ENCODE peak calls at places on chromosomes 5 and 9, in seven cellular contexts. Z is epithelial cell of esophagus, V is NB4, N is SK-N-SH, F is neuronal stem cell, O is small intestine, P is AG04450. Y is an unnamed sample.

GRCh38 chr5:172973931-172974330 is 9.6 kb upstream of the ATP6V0E1 start:
- DNase-seq in P (no peak), V (no peak), Z (no peak), N (no peak), O (no peak), F (no peak), Y (no peak)

GRCh38 chr9:110769667-110770066 is 101.1 kb downstream of the MUSK start:
- DNase-seq in N (no peak), F (no peak), P (no peak), V (no peak), Z (no peak), O (no peak), Y (no peak)

GRCh38 chr5:16756692-16757091 is 139.9 kb upstream of the RETREG1 start:
- DNase-seq in P (no peak), N (no peak), Z (no peak), F (no peak), V (no peak), O (no peak), Y (no peak)

GRCh38 chr9:112348257-112348992 is 15.0 kb upstream of the PTBP3 start:
- DNase-seq in Z (peak; percentile 59), F (no peak), N (peak; percentile 61), V (peak; percentile 58), P (no peak), O (peak; percentile 97), Y (peak; percentile 82)

GRCh38 chr9:21070171-21070571 is 7.6 kb downstream of the IFNB1 start:
- DNase-seq in Z (peak; percentile 92), V (peak; percentile 65), O (no peak), N (no peak), F (no peak), P (peak; percentile 95), Y (peak; percentile 94)

GRCh38 chr5:169024426-169024825 is 276.5 kb downstream of the SLIT3 start:
- DNase-seq in N (no peak), P (no peak), F (no peak), O (no peak), V (no peak), Z (no peak), Y (no peak)

GRCh38 chr9:130364619-130365322 is 80.0 kb upstream of the ASS1 start:
- DNase-seq in Z (no peak), N (no peak), F (no peak), O (no peak), P (no peak), V (no peak), Y (no peak)

GRCh38 chr5:81986126-81986525 is 14.3 kb downstream of the ATG10 start:
- DNase-seq in F (no peak), O (no peak), V (no peak), Z (no peak), N (no peak), P (no peak), Y (no peak)

GRCh38 chr5:7762267-7762666 is 88.7 kb downstream of the CFAP90 start:
- DNase-seq in F (no peak), O (no peak), V (no peak), Z (no peak), P (no peak), N (no peak), Y (no peak)

GRCh38 chr5:58771750-58772149 is 188.9 kb downstream of the RAB3C start:
- DNase-seq in N (no peak), Z (no peak), F (no peak), V (no peak), P (no peak), O (peak; percentile 55), Y (no peak)

GRCh38 chr9:129412814-129413536 is 207.9 kb downstream of the C9orf50 start:
- DNase-seq in N (peak; percentile 78), V (peak; percentile 78), O (peak; percentile 33), Z (peak; percentile 51), P (no peak), F (no peak), Y (peak; percentile 84)

GRCh38 chr9:122263699-122264349 is 816 bp downstream of the RBM18 start:
- DNase-seq in V (peak; percentile 30), O (no peak), N (no peak), Z (peak; percentile 1), P (no peak), F (no peak), Y (peak; percentile 16)

GRCh38 chr5:173283318-173284288 is 44.6 kb downstream of the STC2 start:
- DNase-seq in Z (peak; percentile 82), F (no peak), N (peak; percentile 87), O (peak; percentile 51), V (peak; percentile 83), P (no peak), Y (peak; percentile 49)

GRCh38 chr9:12916037-12916436 is 141.2 kb downstream of the LURAP1L start:
- DNase-seq in N (no peak), Z (no peak), F (peak; percentile 68), O (no peak), V (no peak), P (no peak), Y (peak; percentile 51)

GRCh38 chr5:127699416-127699815 is 3.8 kb upstream of the CCDC192 start:
- DNase-seq in V (no peak), O (no peak), P (no peak), F (no peak), N (no peak), Z (no peak), Y (no peak)

GRCh38 chr5:88251048-88251711 is 17.5 kb downstream of the TMEM161B start:
- DNase-seq in Z (no peak), F (no peak), N (no peak), O (no peak), V (no peak), P (no peak), Y (peak; percentile 55)

GRCh38 chr5:176891331-176891958 is 7.7 kb downstream of the HK3 start:
- DNase-seq in O (no peak), Z (no peak), N (no peak), F (no peak), P (no peak), V (no peak), Y (no peak)
- H3K4me3 ChIP-seq in O (no peak overlapping the region), Z (no peak overlapping the region), N (no peak overlapping the region), F (no peak overlapping the region), P (no peak overlapping the region), V (no peak overlapping the region), Y (no peak overlapping the region)

DNA sequence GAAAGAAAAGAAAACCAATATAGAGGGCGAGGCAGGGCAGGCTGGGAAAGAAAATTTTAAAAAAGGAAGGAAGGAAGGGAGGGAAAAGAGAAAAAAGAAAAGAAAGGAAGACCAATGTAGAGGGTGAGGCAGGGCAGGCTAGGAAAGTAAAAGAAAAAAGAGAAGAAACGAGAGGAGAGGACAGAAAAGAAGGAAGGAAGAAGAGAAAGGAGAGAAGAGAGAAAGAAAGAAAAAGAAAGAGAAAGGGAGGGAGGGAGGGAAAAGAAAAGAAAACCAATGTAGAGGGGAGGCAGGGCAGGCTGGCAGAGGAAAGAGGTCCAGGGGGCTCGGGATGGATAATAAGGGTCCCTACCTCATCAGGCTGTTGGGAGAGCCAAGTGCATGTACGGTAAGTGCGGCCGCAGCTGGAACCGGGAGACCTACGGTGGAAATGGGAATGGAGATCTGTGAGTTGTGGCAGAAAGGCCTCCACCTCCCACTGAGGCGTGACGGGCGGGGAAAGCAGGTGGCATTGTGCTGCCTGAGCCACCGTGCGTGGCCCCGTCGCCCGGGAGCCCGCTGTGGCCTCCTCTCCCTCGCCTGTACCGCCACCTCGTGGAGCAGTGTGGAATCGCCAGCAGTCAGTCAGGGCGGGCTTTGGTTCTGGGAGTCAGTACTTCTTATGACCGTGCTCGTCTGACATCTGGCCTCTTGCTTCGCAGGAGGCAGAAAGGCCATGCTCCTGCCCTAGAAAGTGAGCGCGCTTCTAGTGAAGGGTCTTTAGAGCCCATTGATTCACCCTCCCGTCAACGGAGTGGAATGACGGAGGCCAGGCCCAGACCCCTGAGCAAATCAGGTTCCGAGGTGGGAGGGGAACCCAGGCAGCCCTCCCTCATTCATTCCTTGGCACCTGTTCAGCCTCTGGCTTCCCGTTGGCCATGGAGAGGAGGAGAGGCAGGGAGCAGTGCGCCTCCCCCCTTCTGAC is 10.4 kb upstream of the NHP2 start:
- DNase-seq in N (peak; percentile 95), V (peak; percentile 80), P (no peak), F (peak; percentile 84), O (peak; percentile 83), Z (peak; percentile 74), Y (peak; percentile 64)
- H3K4me3 ChIP-seq in N (peak overlapping the region; percentile 10), V (no peak overlapping the region), P (peak overlapping the region; percentile 42), F (peak overlapping the region; percentile 15), O (no peak overlapping the region), Z (no peak overlapping the region), Y (no peak overlapping the region)

DNA sequence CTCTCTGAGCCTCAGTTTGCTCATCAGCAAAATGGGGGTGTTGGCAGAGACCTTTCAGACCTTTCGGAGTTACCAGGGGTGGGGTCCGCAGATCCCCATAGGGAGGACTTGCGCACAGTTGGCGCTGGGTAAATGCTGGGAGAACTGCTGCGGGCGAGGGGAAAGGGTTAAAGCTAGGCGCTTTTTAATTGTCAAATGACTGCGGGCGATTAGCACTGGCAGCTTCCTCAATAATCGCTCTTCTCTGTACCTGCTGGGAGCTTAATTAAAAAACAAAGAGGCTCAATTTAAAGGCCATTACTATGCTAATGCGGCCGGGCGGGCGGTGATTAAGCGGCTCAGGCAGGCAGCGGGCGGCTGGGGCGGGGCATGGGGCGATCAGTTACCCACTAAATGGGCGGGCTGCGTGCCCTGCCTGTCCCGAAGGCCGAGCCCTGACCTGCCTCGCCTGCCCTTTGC is 63.0 kb downstream of the LMX1B start:
- DNase-seq in N (peak; percentile 56), V (no peak), P (no peak), Z (peak; percentile 49), F (peak; percentile 71), O (no peak), Y (no peak)
- H3K4me3 ChIP-seq in N (no peak overlapping the region), V (no peak overlapping the region), P (no peak overlapping the region), Z (no peak overlapping the region), F (no peak overlapping the region), O (no peak overlapping the region), Y (no peak overlapping the region)

DNA sequence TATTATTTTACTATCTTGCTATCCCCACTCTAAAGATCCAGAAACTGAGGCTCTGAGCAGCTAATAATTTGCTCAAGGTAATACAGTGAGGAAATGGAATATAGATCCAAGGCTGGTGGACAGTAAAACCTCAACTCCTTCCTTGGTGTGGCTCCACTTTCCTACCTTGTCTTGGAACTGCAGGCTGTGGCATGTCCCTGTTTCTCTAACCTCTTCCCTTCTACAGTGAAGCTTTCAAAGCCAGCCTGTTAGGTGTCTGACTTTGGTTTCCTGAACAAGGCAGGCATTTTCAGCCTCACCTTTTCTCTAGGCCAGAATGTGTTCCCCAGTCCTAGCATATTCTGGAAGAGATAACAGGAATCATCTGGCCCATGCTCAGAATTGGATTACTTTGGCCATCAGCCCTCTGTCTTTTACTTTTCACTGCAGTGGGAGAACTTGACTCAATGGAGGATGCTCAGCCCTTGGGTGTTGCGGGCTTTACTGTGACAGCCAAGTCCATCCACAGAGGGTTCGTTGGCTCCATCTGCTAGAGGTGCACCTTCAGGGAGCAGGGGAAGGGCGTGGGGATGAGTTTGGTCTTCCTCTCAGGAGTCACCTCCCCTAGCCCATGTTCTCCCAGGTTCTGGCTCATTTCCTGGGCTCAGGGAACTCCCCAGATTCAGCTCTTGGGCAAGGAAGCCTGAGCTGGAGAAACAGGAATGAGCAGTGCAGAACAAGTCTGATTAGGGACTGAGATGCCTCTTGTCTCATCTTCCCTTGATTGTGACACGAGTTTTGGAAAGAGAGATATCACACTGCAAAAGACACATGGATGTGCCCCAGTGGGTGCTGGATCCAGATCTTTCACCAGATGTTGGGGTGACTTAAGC is 1.1 kb downstream of the NIPAL4 start:
- DNase-seq in F (no peak), P (no peak), O (no peak), Z (peak; percentile 94), V (no peak), N (no peak), Y (no peak)
- H3K4me3 ChIP-seq in F (no peak overlapping the region), P (no peak overlapping the region), O (no peak overlapping the region), Z (peak overlapping the region; percentile 75), V (no peak overlapping the region), N (peak overlapping the region; percentile 65), Y (no peak overlapping the region)

GRCh38 chr9:134329886-134330285 is 3.6 kb downstream of the RXRA start:
- DNase-seq in O (peak; percentile 71), F (no peak), Z (peak; percentile 39), P (no peak), V (no peak), N (no peak), Y (no peak)
- H3K4me3 ChIP-seq in O (no peak overlapping the region), F (no peak overlapping the region), Z (peak overlapping the region; percentile 74), P (no peak overlapping the region), V (peak overlapping the region; percentile 3), N (no peak overlapping the region), Y (no peak overlapping the region)

Y was measured in fibroblast of mammary gland.